ENCODE peak calls at places on chromosomes 7 and 10, in ten cellular contexts. O is tibial nerve, H is suprapubic skin, L is ovary, V is A549, X is transverse colon, T is H1, D is stomach, I is esophagus muscularis mucosa, W is K562. Z is an unnamed sample.

GRCh38 chr10:8254350-8254749 is 199.9 kb downstream of the GATA3 start:
- DNase-seq in I (no peak), T (no peak), O (no peak), W (no peak), H (no peak), L (no peak), D (no peak), V (no peak), X (no peak), Z (no peak)

GRCh38 chr10:54665122-54665521 is 135.9 kb downstream of the PCDH15 start:
- DNase-seq in D (no peak), T (no peak), H (no peak), X (no peak), I (no peak), L (no peak), W (no peak), V (no peak), O (no peak), Z (no peak)

GRCh38 chr10:31838065-31838464 is 90.6 kb downstream of the ARHGAP12 start:
- DNase-seq in H (no peak), X (no peak), O (no peak), T (no peak), D (no peak), V (no peak), L (no peak), I (no peak), W (no peak), Z (no peak)

GRCh38 chr7:50342616-50343114 is 38.1 kb downstream of the IKZF1 start:
- DNase-seq in D (no peak), I (no peak), H (no peak), O (no peak), V (no peak), W (no peak), L (no peak), T (no peak), X (peak), Z (peak)

GRCh38 chr10:51832652-51833383 is 133.4 kb upstream of the CSTF2T start:
- DNase-seq in X (no peak), L (no peak), O (no peak), H (no peak), W (no peak), D (no peak), V (no peak), I (no peak), T (no peak), Z (no peak)

GRCh38 chr10:114031113-114031512 is 12.6 kb upstream of the ADRB1 start:
- DNase-seq in X (no peak), O (no peak), W (no peak), V (no peak), H (no peak), T (no peak), I (no peak), D (no peak), L (no peak), Z (no peak)

GRCh38 chr10:70655316-70655715 is 17.0 kb upstream of the ADAMTS14 start:
- DNase-seq in L (no peak), O (no peak), V (no peak), D (no peak), T (no peak), I (no peak), X (no peak), W (no peak), H (peak), Z (no peak)

GRCh38 chr7:7324698-7325097 is 142.4 kb downstream of the C1GALT1 start:
- DNase-seq in L (no peak), I (no peak), H (no peak), D (no peak), T (no peak), W (no peak), X (no peak), V (no peak), O (no peak), Z (no peak)

GRCh38 chr10:4109469-4109868 is 324.5 kb upstream of the KLF6 start:
- DNase-seq in V (no peak), L (no peak), O (no peak), W (no peak), I (no peak), H (no peak), D (no peak), T (no peak), X (no peak), Z (no peak)

GRCh38 chr7:94394399-94395140 is at the start of gene COL1A2:
- DNase-seq in O (peak), X (peak), L (peak), V (no peak), I (peak), H (peak), D (peak), W (peak), T (peak), Z (peak)

GRCh38 chr10:35005868-35006267 is 84.3 kb downstream of the CUL2 start:
- DNase-seq in H (no peak), W (peak), D (no peak), V (peak), L (no peak), X (no peak), T (no peak), I (no peak), O (no peak), Z (no peak)

GRCh38 chr7:5396542-5396941 is 27.1 kb downstream of the TNRC18 start:
- DNase-seq in T (no peak), I (no peak), O (peak), W (no peak), H (no peak), D (peak), V (peak), L (no peak), X (peak), Z (peak)
- TF ChIP-seq CTCF in T (no peak), I (peak), O (no peak), W (peak), H (no peak), D (no peak), V (peak), L (no peak), X (no peak), Z (no peak)

GRCh38 chr10:78218833-78219490 is 185.3 kb downstream of the RPS24 start:
- DNase-seq in H (no peak), V (no peak), D (no peak), W (no peak), T (no peak), X (no peak), I (no peak), L (no peak), O (no peak), Z (no peak)
- TF ChIP-seq EP300 in H (no peak), V (no peak), D (no peak), W (no peak), T (no peak), X (no peak), I (no peak), L (no peak), O (no peak), Z (no peak)

DNA sequence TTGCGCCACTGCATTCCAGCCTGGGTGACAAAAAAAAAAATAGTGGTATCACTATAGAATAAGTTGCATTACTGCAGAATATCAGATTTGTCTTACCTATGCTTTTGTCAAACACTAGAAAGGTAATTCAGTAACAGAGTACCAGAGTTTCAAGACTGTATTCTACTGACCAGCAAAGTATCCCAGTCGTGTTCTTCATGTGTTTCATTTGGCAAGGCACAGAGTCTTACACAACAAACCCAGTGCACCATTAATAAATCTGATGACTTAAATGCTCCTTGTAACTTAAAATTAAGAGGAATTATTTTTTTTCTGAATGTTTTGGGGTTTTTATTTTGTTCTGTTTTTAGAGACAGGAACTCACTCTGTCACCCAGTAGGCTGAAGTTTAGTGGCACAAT is 34.4 kb upstream of the PBLD start:
- DNase-seq in X (no peak), I (no peak), D (no peak), W (no peak), L (no peak), O (no peak), H (no peak), T (no peak), V (no peak), Z (no peak)
- TF ChIP-seq CTCF in X (no peak), I (no peak), D (no peak), W (no peak), L (no peak), O (no peak), H (no peak), T (no peak), V (no peak), Z (no peak)

GRCh38 chr7:28298870-28299484 is 113.3 kb upstream of the CREB5 start:
- DNase-seq in H (no peak), O (peak), V (peak), I (no peak), L (no peak), T (peak), X (no peak), D (no peak), W (peak), Z (no peak)
- TF ChIP-seq EP300 in H (no peak), O (no peak), V (no peak), I (no peak), L (no peak), T (no peak), X (no peak), D (no peak), W (no peak), Z (no peak)

GRCh38 chr7:44819292-44819691 is 22.8 kb downstream of the PPIA start:
- DNase-seq in V (no peak), O (no peak), X (no peak), I (no peak), T (no peak), D (no peak), W (no peak), L (no peak), H (no peak), Z (no peak)

GRCh38 chr7:44811571-44811970 is 15.1 kb downstream of the PPIA start:
- DNase-seq in T (no peak), H (no peak), X (no peak), O (no peak), D (no peak), L (no peak), V (no peak), W (no peak), I (no peak), Z (no peak)

GRCh38 chr7:44811093-44811492 is 14.6 kb downstream of the PPIA start:
- DNase-seq in I (no peak), L (no peak), X (no peak), W (no peak), T (no peak), O (no peak), H (no peak), D (no peak), V (no peak), Z (no peak)

GRCh38 chr7:44814956-44815355 is 18.5 kb downstream of the PPIA start:
- DNase-seq in X (no peak), W (no peak), T (no peak), H (no peak), L (no peak), I (no peak), O (no peak), V (no peak), D (no peak), Z (no peak)
- TF ChIP-seq CTCF in X (no peak), W (peak), T (no peak), H (no peak), L (no peak), I (no peak), O (no peak), V (no peak), D (no peak), Z (no peak)

GRCh38 chr7:16847381-16847860 is 34.4 kb downstream of the AGR3 start:
- DNase-seq in H (no peak), O (no peak), W (peak), V (peak), L (no peak), T (no peak), D (peak), X (peak), I (no peak), Z (no peak)
- TF ChIP-seq EP300 in H (no peak), O (no peak), W (no peak), V (peak), L (no peak), T (no peak), D (no peak), X (peak), I (no peak), Z (no peak)

GRCh38 chr7:142745783-142746182 is 3.5 kb upstream of the PRSS1 start:
- DNase-seq in T (no peak), V (no peak), I (peak), H (no peak), D (no peak), X (no peak), W (no peak), L (no peak), O (no peak), Z (no peak)

GRCh38 chr7:142745091-142745635 is 4.1 kb upstream of the PRSS1 start:
- DNase-seq in V (no peak), L (no peak), X (no peak), D (no peak), T (no peak), I (peak), W (no peak), H (no peak), O (no peak), Z (no peak)

GRCh38 chr7:142739927-142740492 is 9.3 kb upstream of the PRSS1 start:
- DNase-seq in O (no peak), W (no peak), X (no peak), D (no peak), V (no peak), I (no peak), L (no peak), H (no peak), T (no peak), Z (no peak)
- TF ChIP-seq CTCF in O (no peak), W (peak), X (no peak), D (no peak), V (no peak), I (no peak), L (no peak), H (no peak), T (no peak), Z (no peak)

GRCh38 chr10:101287922-101288638 is 58.8 kb upstream of the LBX1 start:
- DNase-seq in H (no peak), X (no peak), I (no peak), W (peak), V (peak), D (no peak), T (peak), O (no peak), L (no peak), Z (no peak)
- TF ChIP-seq EP300 in H (no peak), X (no peak), I (no peak), W (no peak), V (no peak), D (no peak), T (no peak), O (no peak), L (no peak), Z (no peak)